ENCODE peak calls at places on chromosomes 16 and 17, in six cellular contexts. H is skeletal muscle cell; J is activated T-helper 9 cell treated with anti-CD3 and anti-CD28 coated beads, Interleukin-2, amount 50 U/mL, for 16 hours; Z is heart left ventricle; U is effector CD4-positive, alpha-beta T cell; C is activated naive CD4-positive, alpha-beta T cell. L is an unnamed sample.

GRCh38 chr17:80105762-80106161 is 4.4 kb downstream of the GAA start:
- DNase-seq in H (no peak), J (no peak), Z (peak), U (no peak), C (no peak), L (no peak)

GRCh38 chr16:55542459-55543082 is 23.9 kb upstream of the CAPNS2 start:
- DNase-seq in H (peak), J (no peak), Z (no peak), U (no peak), C (no peak), L (no peak)

GRCh38 chr16:48291754-48292153 is 44.4 kb upstream of the ABCC11 start:
- DNase-seq in H (no peak), J (no peak), Z (no peak), U (no peak), C (no peak), L (no peak)

GRCh38 chr16:67394271-67395104 is 1.2 kb upstream of the TPPP3 start:
- DNase-seq in H (no peak), J (no peak), Z (no peak), U (no peak), C (no peak), L (no peak)

GRCh38 chr17:49730078-49730786 is 22.5 kb upstream of the SLC35B1 start:
- DNase-seq in H (peak), J (no peak), Z (peak), U (no peak), C (no peak), L (no peak)

GRCh38 chr17:58970966-58971575 is 135.6 kb downstream of the TRIM37 start:
- DNase-seq in H (peak), J (no peak), Z (no peak), U (no peak), C (no peak), L (no peak)

GRCh38 chr17:18319604-18320256 is 4.6 kb downstream of the SMCR8 start:
- DNase-seq in H (peak), J (no peak), Z (no peak), U (no peak), C (no peak), L (no peak)

GRCh38 chr17:27657620-27658019 is 26.6 kb downstream of the LGALS9 start:
- DNase-seq in H (no peak), J (no peak), Z (no peak), U (no peak), C (no peak), L (no peak)

GRCh38 chr16:77289331-77289809 is 90.2 kb downstream of the SYCE1L start:
- DNase-seq in H (no peak), J (no peak), Z (no peak), U (no peak), C (no peak), L (no peak)

GRCh38 chr17:81488276-81488860 is 24.2 kb downstream of the ACTG1 start:
- DNase-seq in H (no peak), J (no peak), Z (no peak), U (no peak), C (no peak), L (no peak)